ENCODE peak calls at places on chromosomes 4 and X, in five cellular contexts. K, E, W, P and U are unnamed samples.

GRCh38 chr4:100348472-100348871 is 158.2 kb upstream of the DDIT4L start:
- DNase-seq in K (peak; percentile 71), E (no peak), W (no peak), P (peak; percentile 29), U (no peak)

GRCh38 chrX:3044671-3045070 is 3.4 kb downstream of the ARSF start:
- DNase-seq in K (no peak), E (no peak), W (no peak), P (no peak), U (no peak)

GRCh38 chr4:12576409-12576808 is 907.7 kb downstream of the RAB28 start:
- DNase-seq in K (no peak), E (no peak), W (no peak), P (no peak), U (no peak)

GRCh38 chr4:632926-633325 is 7.6 kb downstream of the PDE6B start:
- DNase-seq in K (no peak), E (no peak), W (no peak), P (no peak), U (no peak)

GRCh38 chr4:8319731-8320385 is 50.3 kb downstream of the HTRA3 start:
- DNase-seq in K (peak; percentile 56), E (no peak), W (no peak), P (no peak), U (no peak)

GRCh38 chr4:109078724-109079123 is 223.7 kb downstream of the COL25A1 start:
- DNase-seq in K (peak; percentile 89), E (no peak), W (no peak), P (no peak), U (no peak)

GRCh38 chr4:141339966-141340365 is 119.3 kb downstream of the ZNF330 start:
- DNase-seq in K (no peak), E (no peak), W (no peak), P (no peak), U (no peak)

GRCh38 chr4:141459020-141459419 is 177.4 kb upstream of the IL15 start:
- DNase-seq in K (peak; percentile 16), E (no peak), W (no peak), P (no peak), U (no peak)

GRCh38 chr4:38565271-38566199 is 98.5 kb upstream of the KLF3 start:
- DNase-seq in K (peak; percentile 69), E (no peak), W (no peak), P (no peak), U (no peak)

GRCh38 chrX:13220916-13221315 is 98.9 kb downstream of the ATXN3L start:
- DNase-seq in K (peak; percentile 63), E (no peak), W (no peak), P (peak; percentile 31), U (no peak)

GRCh38 chrX:42778096-42778495 is at the start of gene PPP1R2C:
- DNase-seq in K (no peak), E (no peak), W (no peak), P (no peak), U (no peak)

GRCh38 chr4:98546910-98547544 is 111.4 kb downstream of the TSPAN5 start:
- DNase-seq in K (peak; percentile 81), E (no peak), W (no peak), P (no peak), U (peak; percentile 31)

GRCh38 chr4:16027114-16027513 is 56.7 kb downstream of the PROM1 start:
- DNase-seq in K (peak; percentile 11), E (no peak), W (no peak), P (no peak), U (no peak)

GRCh38 chr4:180106997-180107396 is 2136.2 kb upstream of the TENM3 start:
- DNase-seq in K (no peak), E (no peak), W (no peak), P (no peak), U (no peak)

GRCh38 chr4:39702716-39703115 is 4.8 kb downstream of the UBE2K start:
- DNase-seq in K (no peak), E (no peak), W (no peak), P (no peak), U (no peak)

GRCh38 chr4:94934201-94934600 is 176.4 kb downstream of the BMPR1B start:
- DNase-seq in K (peak; percentile 46), E (no peak), W (no peak), P (no peak), U (no peak)

GRCh38 chrX:125003746-125004446 is 315.8 kb upstream of the TEX13C start:
- DNase-seq in K (no peak), E (no peak), W (no peak), P (no peak), U (no peak)

GRCh38 chr4:147596377-147596776 is 20.8 kb upstream of the TMEM184C start:
- DNase-seq in K (peak; percentile 39), E (no peak), W (no peak), P (no peak), U (no peak)
- TF ChIP-seq CTCF in K (peak; percentile 10), E (no peak), W (no peak), P (peak; percentile 8), U (no peak)

DNA sequence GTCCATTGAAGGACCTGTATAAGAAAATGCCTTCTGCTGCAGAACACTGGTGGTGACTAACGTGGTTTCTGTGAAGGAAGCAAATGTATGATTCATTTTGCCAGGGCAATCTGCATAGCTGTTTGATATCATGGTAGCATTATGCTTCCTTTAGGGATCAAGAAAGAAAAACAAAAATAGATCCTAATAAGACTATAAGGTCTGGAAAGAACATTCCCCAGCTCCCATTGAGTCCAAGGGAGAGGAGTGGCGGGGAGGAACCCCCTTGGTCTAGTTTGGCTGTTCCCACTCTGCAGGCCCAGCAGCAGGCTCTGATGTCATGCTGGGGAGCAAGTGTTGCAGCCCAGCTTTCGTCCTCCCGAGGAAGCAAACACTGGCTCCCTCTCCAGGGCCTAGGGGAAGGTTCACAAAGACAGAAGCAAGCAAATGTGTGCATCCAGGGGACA is 154.5 kb upstream of the GALNT7 start:
- DNase-seq in K (peak; percentile 73), E (no peak), W (no peak), P (no peak), U (peak; percentile 58)
- TF ChIP-seq CTCF in K (peak; percentile 58), E (no peak), W (no peak), P (no peak), U (no peak)

DNA sequence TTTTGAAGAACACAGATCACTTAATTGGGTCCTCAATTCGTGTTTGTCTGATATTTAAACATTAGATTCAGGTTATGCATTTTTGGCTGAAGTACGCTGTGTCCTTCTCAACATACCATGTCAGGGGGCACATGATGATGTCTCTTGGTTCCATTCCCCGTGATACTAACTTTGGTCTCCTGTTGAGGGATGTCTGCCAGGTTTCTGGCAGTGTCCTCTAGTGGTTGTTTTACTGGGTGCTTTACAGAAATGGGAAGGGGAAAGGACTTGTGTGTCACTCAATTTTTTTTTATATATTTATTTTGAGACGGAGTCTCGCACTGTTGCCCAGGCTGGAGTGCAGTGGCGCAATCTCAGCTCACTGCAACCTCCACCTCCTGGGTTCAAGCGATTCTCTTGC is 58.2 kb downstream of the WWC2 start:
- DNase-seq in K (no peak), E (no peak), W (no peak), P (no peak), U (no peak)
- TF ChIP-seq CTCF in K (peak; percentile 19), E (no peak), W (no peak), P (no peak), U (no peak)

GRCh38 chr4:151376540-151376939 is 32.4 kb upstream of the FHIP1A start:
- DNase-seq in K (no peak), E (no peak), W (no peak), P (no peak), U (no peak)
- TF ChIP-seq CTCF in K (no peak), E (no peak), W (no peak), P (no peak), U (no peak)

GRCh38 chr4:173752610-173753009 is 222.6 kb upstream of the HAND2 start:
- DNase-seq in K (no peak), E (no peak), W (peak; percentile 24), P (no peak), U (peak; percentile 62)
- TF ChIP-seq CTCF in K (peak; percentile 38), E (no peak), W (peak; percentile 61), P (peak; percentile 78), U (peak; percentile 81)

GRCh38 chr4:148412460-148412859 is 29.8 kb downstream of the NR3C2 start:
- DNase-seq in K (no peak), E (no peak), W (no peak), P (no peak), U (no peak)

GRCh38 chr4:148415500-148415899 is 26.7 kb downstream of the NR3C2 start:
- DNase-seq in K (peak; percentile 32), E (no peak), W (no peak), P (no peak), U (no peak)
- TF ChIP-seq CTCF in K (peak; percentile 21), E (no peak), W (no peak), P (no peak), U (no peak)

DNA sequence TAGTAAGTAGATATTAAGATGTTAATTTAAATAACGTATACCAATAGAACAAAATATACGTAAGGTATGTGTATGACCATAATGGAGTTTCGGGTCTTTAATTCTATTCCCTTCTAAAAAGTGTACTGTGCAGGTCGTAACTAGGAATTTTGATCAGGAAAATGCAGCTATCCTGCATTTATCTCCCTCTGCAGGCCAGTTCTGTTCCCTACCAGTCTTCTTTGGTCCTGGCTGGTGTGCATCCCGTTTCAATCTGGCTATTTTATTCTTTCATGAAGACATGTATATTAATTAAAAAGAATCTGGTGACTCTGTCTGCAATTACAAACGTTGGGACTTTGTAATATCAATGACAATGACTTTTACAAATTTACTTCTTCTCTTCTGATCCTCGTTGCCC is 534.1 kb upstream of the AADAT start:
- DNase-seq in K (no peak), E (no peak), W (no peak), P (no peak), U (no peak)
- TF ChIP-seq CTCF in K (no peak), E (no peak), W (no peak), P (no peak), U (peak; percentile 20)

GRCh38 chr4:169791527-169792156 is 33.9 kb upstream of the HPF1 start:
- DNase-seq in K (peak; percentile 71), E (no peak), W (no peak), P (peak; percentile 40), U (peak; percentile 89)
- TF ChIP-seq CTCF in K (peak; percentile 64), E (no peak), W (peak; percentile 22), P (peak; percentile 42), U (peak; percentile 37)

DNA sequence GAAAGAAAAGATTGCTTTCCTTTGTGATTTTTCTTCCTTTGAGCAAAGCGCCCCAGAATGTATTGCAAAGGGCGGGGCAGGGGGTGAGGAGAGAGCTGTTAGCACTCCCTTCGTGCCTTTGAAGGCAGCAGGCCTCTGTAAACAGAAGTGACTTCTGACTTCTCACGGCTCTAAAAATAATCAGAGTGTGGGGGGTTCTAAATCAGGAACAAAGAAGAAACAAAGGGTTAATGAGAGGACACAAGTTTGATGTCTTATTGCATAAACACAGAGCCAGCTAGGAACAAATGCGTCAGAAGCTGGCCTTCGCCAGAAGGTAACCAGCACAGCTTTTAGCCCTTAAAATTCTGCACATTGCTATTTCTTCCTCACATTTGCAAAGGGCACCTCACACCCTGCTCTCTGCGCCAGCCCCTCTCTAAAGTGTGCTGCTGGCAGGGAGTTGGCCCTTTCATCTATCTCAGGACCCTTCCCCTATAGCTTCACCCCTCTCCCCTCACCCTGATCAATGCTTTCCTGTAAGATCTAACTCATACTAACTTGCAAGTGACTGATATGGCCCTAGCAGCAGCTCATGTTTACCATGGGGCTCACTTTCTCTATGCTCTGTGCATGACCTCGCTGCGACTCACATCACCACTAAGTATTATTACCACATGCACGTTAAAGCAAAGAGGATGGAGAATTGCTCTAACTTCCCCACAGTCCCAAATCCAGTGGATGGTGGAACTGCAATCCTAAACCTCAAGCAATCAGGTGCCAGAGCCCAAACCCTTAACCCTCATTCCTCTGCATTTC is 626.4 kb downstream of the MID1IP1 start:
- DNase-seq in K (peak; percentile 69), E (no peak), W (no peak), P (no peak), U (no peak)
- TF ChIP-seq CTCF in K (no peak), E (no peak), W (no peak), P (no peak), U (no peak)